ENCODE peak calls at places on chromosomes 3 and 15, in ten cellular contexts. N, E, K, G, W, J, O, M, P and S are unnamed samples.

GRCh38 chr15:60635507-60636352 is 156.8 kb upstream of the ICE2 start:
- DNase-seq in N (peak), E (no peak), K (no peak), G (no peak), W (no peak), J (no peak), O (no peak), M (no peak), P (no peak), S (no peak)

GRCh38 chr3:64291956-64292355 is 66.7 kb upstream of the PRICKLE2 start:
- DNase-seq in N (no peak), E (no peak), K (no peak), G (no peak), W (no peak), J (no peak), O (no peak), M (no peak), P (no peak), S (no peak)

GRCh38 chr3:111650378-111651275 is 55.5 kb upstream of the ZBED2 start:
- DNase-seq in N (no peak), E (no peak), K (no peak), G (no peak), W (no peak), J (no peak), O (no peak), M (no peak), P (no peak), S (no peak)

GRCh38 chr15:75840659-75841058 is 2.6 kb upstream of the UBE2Q2 start:
- DNase-seq in N (peak), E (no peak), K (peak), G (no peak), W (no peak), J (no peak), O (no peak), M (no peak), P (no peak), S (no peak)

GRCh38 chr15:77030042-77030927 is 35.4 kb downstream of the PSTPIP1 start:
- DNase-seq in N (no peak), E (no peak), K (peak), G (no peak), W (no peak), J (peak), O (no peak), M (no peak), P (peak), S (peak)

GRCh38 chr15:27623149-27623548 is 476.0 kb downstream of the OCA2 start:
- DNase-seq in N (no peak), E (no peak), K (no peak), G (no peak), W (no peak), J (no peak), O (no peak), M (no peak), P (no peak), S (no peak)

GRCh38 chr3:49199900-49200281 is 28.5 kb downstream of the KLHDC8B start:
- DNase-seq in N (peak), E (no peak), K (no peak), G (no peak), W (no peak), J (no peak), O (no peak), M (no peak), P (no peak), S (no peak)

GRCh38 chr3:59407425-59407824 is 357.6 kb upstream of the CFAP20DC start:
- DNase-seq in N (no peak), E (no peak), K (no peak), G (no peak), W (no peak), J (no peak), O (no peak), M (no peak), P (no peak), S (no peak)

GRCh38 chr3:74789111-74789510 is 174.7 kb upstream of the CNTN3 start:
- DNase-seq in N (no peak), E (no peak), K (no peak), G (peak), W (no peak), J (no peak), O (no peak), M (no peak), P (no peak), S (no peak)

GRCh38 chr15:68412218-68412617 is 19.7 kb downstream of the ITGA11 start:
- DNase-seq in N (no peak), E (no peak), K (no peak), G (no peak), W (no peak), J (no peak), O (no peak), M (no peak), P (no peak), S (no peak)

GRCh38 chr3:139797724-139798343 is 120.1 kb upstream of the NMNAT3 start:
- DNase-seq in N (peak), E (no peak), K (peak), G (no peak), W (no peak), J (no peak), O (no peak), M (no peak), P (peak), S (peak)

GRCh38 chr3:143784446-143784845 is 63.8 kb downstream of the SLC9A9 start:
- DNase-seq in N (no peak), E (no peak), K (no peak), G (no peak), W (no peak), J (no peak), O (no peak), M (no peak), P (no peak), S (no peak)

GRCh38 chr3:29850641-29851040 is 569.8 kb downstream of the RBMS3 start:
- DNase-seq in N (no peak), E (no peak), K (no peak), G (no peak), W (no peak), J (no peak), O (no peak), M (no peak), P (no peak), S (peak)

GRCh38 chr15:50249704-50250103 is 15.8 kb downstream of the HDC start:
- DNase-seq in N (no peak), E (no peak), K (no peak), G (no peak), W (no peak), J (no peak), O (no peak), M (no peak), P (no peak), S (no peak)

GRCh38 chr3:146142757-146143156 is 18.2 kb downstream of the PLOD2 start:
- DNase-seq in N (peak), E (no peak), K (no peak), G (no peak), W (no peak), J (no peak), O (no peak), M (no peak), P (peak), S (peak)

GRCh38 chr3:29280675-29281264 is at the start of gene RBMS3:
- DNase-seq in N (peak), E (no peak), K (peak), G (peak), W (peak), J (no peak), O (no peak), M (no peak), P (peak), S (peak)

GRCh38 chr15:57509121-57509520 is 82.6 kb upstream of the MYZAP start:
- DNase-seq in N (no peak), E (peak), K (no peak), G (no peak), W (no peak), J (no peak), O (no peak), M (no peak), P (peak), S (peak)

GRCh38 chr3:85539232-85539631 is 580.4 kb downstream of the CADM2 start:
- DNase-seq in N (no peak), E (no peak), K (no peak), G (no peak), W (no peak), J (no peak), O (no peak), M (no peak), P (no peak), S (no peak)

GRCh38 chr3:14509796-14510100 is 30.4 kb downstream of the GRIP2 start:
- DNase-seq in N (no peak), E (no peak), K (no peak), G (no peak), W (no peak), J (no peak), O (no peak), M (no peak), P (no peak), S (no peak)

GRCh38 chr3:186182850-186183249 is 74.0 kb upstream of the ETV5 start:
- DNase-seq in N (no peak), E (no peak), K (no peak), G (no peak), W (no peak), J (no peak), O (no peak), M (peak), P (no peak), S (no peak)

GRCh38 chr15:89034305-89034704 is 54.0 kb upstream of the ABHD2 start:
- DNase-seq in N (peak), E (peak), K (no peak), G (no peak), W (no peak), J (no peak), O (no peak), M (no peak), P (no peak), S (no peak)

GRCh38 chr3:129409541-129409940 is 18.9 kb downstream of the EFCAB12 start:
- DNase-seq in N (no peak), E (no peak), K (no peak), G (no peak), W (no peak), J (no peak), O (no peak), M (no peak), P (no peak), S (no peak)

GRCh38 chr3:114498779-114499370 is 205.0 kb downstream of the TIGIT start:
- DNase-seq in N (peak), E (peak), K (peak), G (peak), W (no peak), J (no peak), O (no peak), M (no peak), P (peak), S (peak)

GRCh38 chr3:160564949-160565441 is 376 bp downstream of the KPNA4 start:
- DNase-seq in N (peak), E (no peak), K (peak), G (peak), W (no peak), J (peak), O (no peak), M (peak), P (no peak), S (peak)

GRCh38 chr3:139269984-139270383 is 73.8 kb upstream of the MRPS22 start:
- DNase-seq in N (no peak), E (no peak), K (no peak), G (no peak), W (no peak), J (no peak), O (no peak), M (no peak), P (no peak), S (no peak)

GRCh38 chr3:169264711-169265110 is 398.8 kb downstream of the MECOM start:
- DNase-seq in N (peak), E (peak), K (peak), G (no peak), W (peak), J (no peak), O (no peak), M (peak), P (peak), S (no peak)

GRCh38 chr3:129461461-129462146 is 21.6 kb downstream of the IFT122 start:
- DNase-seq in N (no peak), E (no peak), K (peak), G (no peak), W (no peak), J (no peak), O (no peak), M (no peak), P (no peak), S (no peak)

GRCh38 chr15:70411464-70411863 is 313.7 kb upstream of the TLE3 start:
- DNase-seq in N (no peak), E (no peak), K (no peak), G (no peak), W (no peak), J (no peak), O (no peak), M (no peak), P (no peak), S (no peak)

GRCh38 chr15:60414016-60414682 is 16.4 kb upstream of the ANXA2 start:
- DNase-seq in N (peak), E (no peak), K (no peak), G (no peak), W (no peak), J (no peak), O (no peak), M (no peak), P (no peak), S (no peak)

GRCh38 chr3:53940651-53941050 is 49.0 kb upstream of the SELENOK start:
- DNase-seq in N (no peak), E (no peak), K (no peak), G (no peak), W (no peak), J (no peak), O (no peak), M (no peak), P (no peak), S (no peak)

GRCh38 chr3:17349093-17349492 is 393.3 kb downstream of the TBC1D5 start:
- DNase-seq in N (no peak), E (no peak), K (no peak), G (no peak), W (no peak), J (no peak), O (no peak), M (no peak), P (no peak), S (no peak)

GRCh38 chr15:88834211-88834812 is 31.1 kb downstream of the ACAN start:
- DNase-seq in N (peak), E (no peak), K (peak), G (no peak), W (no peak), J (no peak), O (no peak), M (no peak), P (peak), S (peak)

GRCh38 chr3:172675371-172676193 is 35.3 kb downstream of the NCEH1 start:
- DNase-seq in N (peak), E (no peak), K (no peak), G (no peak), W (no peak), J (no peak), O (no peak), M (peak), P (no peak), S (peak)

GRCh38 chr3:10725846-10726245 is 90.2 kb upstream of the SLC6A11 start:
- DNase-seq in N (no peak), E (no peak), K (no peak), G (no peak), W (no peak), J (no peak), O (no peak), M (no peak), P (no peak), S (no peak)

GRCh38 chr15:29920515-29920914 is 98.2 kb upstream of the TJP1 start:
- DNase-seq in N (peak), E (no peak), K (no peak), G (peak), W (no peak), J (no peak), O (no peak), M (no peak), P (no peak), S (no peak)